ENCODE peak calls at places on chromosome 20, in nine cellular contexts. O is PC-3, B is tibial nerve, Y is GM06990, E is left lung, H is Panc1, N is gastrocnemius medialis, Z is fibroblast of lung, S is ovary. Q is an unnamed sample.

GRCh38 chr20:32114305-32114960 is 4.9 kb downstream of the TM9SF4 start:
- DNase-seq in O (no peak), B (no peak), Y (no peak), E (no peak), H (no peak), N (no peak), Z (peak; percentile 39), S (no peak), Q (no peak)

GRCh38 chr20:64074184-64074789 is 5.0 kb downstream of the RGS19 start:
- DNase-seq in O (no peak), B (no peak), Y (no peak), E (peak; percentile 79), H (no peak), N (no peak), Z (no peak), S (no peak), Q (no peak)

GRCh38 chr20:35269055-35269781 is 8.7 kb downstream of the MMP24OS start:
- DNase-seq in O (peak; percentile 67), B (peak; percentile 58), Y (no peak), E (peak; percentile 85), H (no peak), N (no peak), Z (peak; percentile 45), S (peak; percentile 58), Q (peak; percentile 85)

GRCh38 chr20:39849664-39850063 is 839.4 kb downstream of the MAFB start:
- DNase-seq in O (no peak), B (peak; percentile 61), Y (no peak), E (peak; percentile 77), H (no peak), N (peak; percentile 60), Z (peak; percentile 95), S (peak; percentile 81), Q (no peak)

GRCh38 chr20:11502051-11502450 is 415.6 kb upstream of the BTBD3 start:
- DNase-seq in O (no peak), B (no peak), Y (no peak), E (no peak), H (no peak), N (no peak), Z (peak; percentile 82), S (no peak), Q (no peak)

GRCh38 chr20:15599961-15600360 is 973.3 kb downstream of the KIF16B start:
- DNase-seq in O (no peak), B (no peak), Y (no peak), E (no peak), H (no peak), N (no peak), Z (no peak), S (no peak), Q (no peak)

GRCh38 chr20:11686900-11687543 is 230.7 kb upstream of the BTBD3 start:
- DNase-seq in O (peak; percentile 25), B (no peak), Y (no peak), E (peak; percentile 73), H (no peak), N (no peak), Z (peak; percentile 14), S (peak; percentile 37), Q (no peak)

GRCh38 chr20:32902456-32903420 is 44.0 kb downstream of the EFCAB8 start:
- DNase-seq in O (peak; percentile 68), B (peak; percentile 31), Y (no peak), E (peak; percentile 84), H (peak; percentile 24), N (no peak), Z (peak; percentile 30), S (peak; percentile 23), Q (peak; percentile 60)

GRCh38 chr20:55155360-55155759 is 680.0 kb downstream of the DOK5 start:
- DNase-seq in O (no peak), B (no peak), Y (no peak), E (no peak), H (no peak), N (no peak), Z (no peak), S (no peak), Q (no peak)

GRCh38 chr20:4592316-4593148 is 129.2 kb upstream of the PRND start:
- DNase-seq in O (peak; percentile 84), B (no peak), Y (peak; percentile 41), E (peak; percentile 91), H (no peak), N (no peak), Z (peak; percentile 31), S (peak; percentile 52), Q (peak; percentile 53)

GRCh38 chr20:29086938-29087337 is 2170.5 kb upstream of the DEFB115 start:
- DNase-seq in O (no peak), B (no peak), Y (no peak), E (no peak), H (no peak), N (no peak), Z (no peak), S (no peak), Q (no peak)

GRCh38 chr20:54389872-54390271 is 85.5 kb upstream of the DOK5 start:
- DNase-seq in O (no peak), B (no peak), Y (no peak), E (no peak), H (no peak), N (no peak), Z (no peak), S (no peak), Q (no peak)

GRCh38 chr20:32083469-32083868 is 26.0 kb upstream of the TM9SF4 start:
- DNase-seq in O (no peak), B (no peak), Y (no peak), E (no peak), H (no peak), N (no peak), Z (no peak), S (no peak), Q (no peak)

GRCh38 chr20:8153281-8153908 is 21.3 kb downstream of the PLCB1 start:
- DNase-seq in O (peak; percentile 28), B (no peak), Y (peak; percentile 30), E (no peak), H (no peak), N (no peak), Z (peak; percentile 46), S (no peak), Q (no peak)

GRCh38 chr20:18739785-18740184 is 73.8 kb upstream of the SCP2D1 start:
- DNase-seq in O (no peak), B (peak; percentile 16), Y (no peak), E (no peak), H (no peak), N (no peak), Z (peak; percentile 70), S (peak; percentile 63), Q (no peak)

GRCh38 chr20:18795366-18795765 is 18.2 kb upstream of the SCP2D1 start:
- DNase-seq in O (no peak), B (no peak), Y (no peak), E (no peak), H (no peak), N (no peak), Z (no peak), S (no peak), Q (no peak)

GRCh38 chr20:42587427-42587826 is 602.3 kb downstream of the PTPRT start:
- DNase-seq in O (no peak), B (no peak), Y (no peak), E (no peak), H (no peak), N (no peak), Z (no peak), S (no peak), Q (no peak)

GRCh38 chr20:24382775-24383174 is 86.7 kb upstream of the SYNDIG1 start:
- DNase-seq in O (no peak), B (no peak), Y (no peak), E (no peak), H (no peak), N (no peak), Z (no peak), S (no peak), Q (peak; percentile 87)

GRCh38 chr20:23023621-23024187 is 11.4 kb upstream of the SSTR4 start:
- DNase-seq in O (no peak), B (no peak), Y (no peak), E (no peak), H (no peak), N (no peak), Z (no peak), S (no peak), Q (no peak)

GRCh38 chr20:22430154-22430745 is 154.1 kb downstream of the FOXA2 start:
- DNase-seq in O (peak; percentile 89), B (no peak), Y (no peak), E (no peak), H (peak; percentile 45), N (no peak), Z (peak; percentile 3), S (no peak), Q (no peak)

GRCh38 chr20:38825901-38826625 is 20.6 kb downstream of the PPP1R16B start:
- DNase-seq in O (peak; percentile 80), B (no peak), Y (no peak), E (no peak), H (no peak), N (no peak), Z (peak; percentile 78), S (no peak), Q (peak; percentile 73)

GRCh38 chr20:58794510-58795180 is 56.1 kb downstream of the GNAS-AS1 start:
- DNase-seq in O (no peak), B (no peak), Y (no peak), E (no peak), H (no peak), N (no peak), Z (no peak), S (no peak), Q (no peak)
- H3K4me3 ChIP-seq in O (no peak overlapping the region), B (no peak overlapping the region), Y (no peak overlapping the region), E (no peak overlapping the region), H (no peak overlapping the region), N (no peak overlapping the region), Z (no peak overlapping the region), S (no peak overlapping the region), Q (no peak overlapping the region)

GRCh38 chr20:50658804-50659380 is 32.5 kb downstream of the RIPOR3 start:
- DNase-seq in O (peak; percentile 65), B (no peak), Y (no peak), E (no peak), H (no peak), N (no peak), Z (no peak), S (no peak), Q (no peak)
- TF ChIP-seq CTCF in O (peak; percentile 35), B (no peak), Y (no peak), E (no peak), H (no peak), N (peak; percentile 22), Z (no peak), S (no peak), Q (no peak)

DNA sequence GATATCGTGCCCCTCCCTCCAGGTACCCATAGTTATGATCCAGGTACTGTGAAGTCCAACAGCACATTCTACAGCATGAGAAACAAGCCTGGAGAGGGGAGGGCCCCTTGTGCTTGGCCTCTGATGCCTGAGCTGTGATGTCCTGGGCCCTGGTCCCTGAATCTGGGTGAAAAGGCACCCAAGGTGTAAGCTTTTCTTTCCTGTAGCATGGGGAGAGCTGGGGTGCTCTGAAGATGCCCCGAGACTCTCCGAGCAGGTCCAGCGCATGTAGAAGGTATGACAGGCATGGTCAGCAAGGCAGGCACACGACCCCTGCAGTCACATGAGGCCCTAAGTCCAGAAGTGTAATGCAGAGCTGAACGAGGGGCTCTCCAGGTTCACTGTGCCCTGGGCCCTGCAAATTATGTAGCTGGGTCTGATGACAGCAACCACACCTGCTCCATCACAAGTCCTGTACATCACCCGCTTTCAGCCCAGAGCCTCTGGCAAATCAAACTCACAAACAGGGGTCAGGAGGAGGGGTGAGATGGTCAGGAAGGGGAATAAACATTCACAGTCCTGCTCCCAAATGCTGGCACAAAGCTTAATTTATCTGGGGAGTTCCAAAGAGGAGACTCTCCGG is 1.8 kb upstream of the CTSZ start:
- DNase-seq in O (no peak), B (no peak), Y (no peak), E (no peak), H (no peak), N (no peak), Z (no peak), S (no peak), Q (no peak)
- H3K4me3 ChIP-seq in O (no peak overlapping the region), B (no peak overlapping the region), Y (no peak overlapping the region), E (no peak overlapping the region), H (no peak overlapping the region), N (no peak overlapping the region), Z (no peak overlapping the region), S (no peak overlapping the region), Q (no peak overlapping the region)

GRCh38 chr20:46708172-46708860 is 1.1 kb upstream of the SLC2A10 start:
- DNase-seq in O (no peak), B (no peak), Y (no peak), E (no peak), H (no peak), N (no peak), Z (no peak), S (no peak), Q (peak; percentile 27)
- TF ChIP-seq CTCF in O (no peak), B (no peak), Y (peak; percentile 11), E (no peak), H (peak; percentile 79), N (no peak), Z (peak; percentile 15), S (no peak), Q (peak; percentile 21)